ENCODE peak calls at places on chromosomes 2 and 18, in six cellular contexts. T is pancreas, U is GM13976, J is Calu3, Q is GM04504, P is nucleus accumbens. E is an unnamed sample.
A peak's percentile ranks its signal among the peaks of the same experiment; 100 is the strongest.

GRCh38 chr2:63692002-63692606 is 103.3 kb downstream of the MDH1 start:
- DNase-seq in U (peak; percentile 50), P (no peak), Q (no peak), T (no peak), J (peak; percentile 34), E (peak; percentile 48)

GRCh38 chr18:35489913-35490490 is 7.8 kb downstream of the INO80C start:
- DNase-seq in J (no peak), Q (no peak), U (no peak), T (no peak), P (no peak), E (no peak)

GRCh38 chr2:197908940-197909339 is 104.5 kb downstream of the PLCL1 start:
- DNase-seq in J (no peak), T (no peak), Q (no peak), U (no peak), P (no peak), E (no peak)

GRCh38 chr2:102313025-102313424 is 1.7 kb downstream of the IL1RL1 start:
- DNase-seq in U (no peak), T (no peak), J (no peak), Q (no peak), P (no peak), E (no peak)

GRCh38 chr2:118417417-118418125 is 329.3 kb downstream of the INSIG2 start:
- DNase-seq in P (no peak), J (no peak), U (no peak), Q (peak; percentile 40), T (no peak), E (no peak)

GRCh38 chr2:192887296-192887695 is 692.6 kb upstream of the TMEFF2 start:
- DNase-seq in T (no peak), J (no peak), P (no peak), U (no peak), Q (no peak), E (no peak)

GRCh38 chr2:42360493-42360889 is 526 bp downstream of the COX7A2L start:
- DNase-seq in J (no peak), Q (no peak), U (no peak), P (no peak), T (no peak), E (no peak)

GRCh38 chr2:226330206-226330605 is 469.4 kb downstream of the IRS1 start:
- DNase-seq in T (no peak), U (no peak), P (no peak), J (no peak), Q (no peak), E (no peak)

GRCh38 chr18:50560681-50561629 is 1.1 kb downstream of the MAPK4 start:
- DNase-seq in Q (no peak), T (peak; percentile 68), P (no peak), J (no peak), U (peak; percentile 30), E (no peak)

GRCh38 chr2:96341641-96342040 is 6.1 kb downstream of the NCAPH start:
- DNase-seq in Q (no peak), P (no peak), U (no peak), T (no peak), J (no peak), E (no peak)

GRCh38 chr18:53984021-53984420 is 240.4 kb downstream of the MBD2 start:
- DNase-seq in T (no peak), Q (peak; percentile 31), P (no peak), J (no peak), U (no peak), E (no peak)

GRCh38 chr2:54579682-54580349 is 123.7 kb downstream of the SPTBN1 start:
- DNase-seq in Q (no peak), J (peak; percentile 60), U (no peak), T (no peak), P (no peak), E (peak; percentile 76)

GRCh38 chr2:158291544-158292175 is 164.9 kb downstream of the CCDC148 start:
- DNase-seq in T (no peak), P (no peak), J (no peak), Q (peak; percentile 12), U (no peak), E (no peak)

GRCh38 chr2:208156439-208156838 is 7.0 kb downstream of the CRYGA start:
- DNase-seq in T (no peak), P (no peak), U (no peak), J (no peak), Q (no peak), E (no peak)

GRCh38 chr18:23857756-23858155 is 156.8 kb upstream of the TTC39C start:
- DNase-seq in U (no peak), P (no peak), Q (no peak), T (no peak), J (peak; percentile 49), E (no peak)

GRCh38 chr2:43254331-43254730 is 27.9 kb upstream of the ZFP36L2 start:
- DNase-seq in T (no peak), U (no peak), P (no peak), Q (no peak), J (no peak), E (no peak)

GRCh38 chr18:76131738-76132137 is 363.3 kb downstream of the ZNF516 start:
- DNase-seq in J (no peak), P (no peak), Q (no peak), U (no peak), T (no peak), E (no peak)

GRCh38 chr2:151043484-151043883 is 218.2 kb downstream of the RBM43 start:
- DNase-seq in Q (no peak), P (no peak), J (peak; percentile 65), U (no peak), T (no peak), E (no peak)

GRCh38 chr2:208807756-208808155 is 401.2 kb downstream of the PTH2R start:
- DNase-seq in T (no peak), U (no peak), P (no peak), Q (no peak), J (no peak), E (no peak)

GRCh38 chr2:85930129-85931124 is 41.6 kb upstream of the ST3GAL5 start:
- DNase-seq in T (no peak), J (no peak), P (no peak), Q (no peak), U (no peak), E (no peak)

GRCh38 chr2:96763511-96764252 is 3.0 kb downstream of the CNNM4 start:
- DNase-seq in Q (no peak), T (no peak), J (peak; percentile 56), U (peak; percentile 69), P (no peak), E (peak; percentile 64)

GRCh38 chr18:62458346-62458745 is 64.5 kb upstream of the ZCCHC2 start:
- DNase-seq in P (no peak), Q (no peak), J (no peak), U (no peak), T (no peak), E (no peak)

GRCh38 chr2:220682616-220683015 is 889.5 kb downstream of the EPHA4 start:
- DNase-seq in J (no peak), P (no peak), T (no peak), Q (no peak), U (no peak), E (no peak)

GRCh38 chr18:12327510-12328178 is 19.6 kb downstream of the TUBB6 start:
- DNase-seq in P (no peak), T (peak; percentile 94), U (peak; percentile 85), J (peak; percentile 87), Q (peak; percentile 42), E (peak; percentile 77)

GRCh38 chr2:224892574-224893204 is 149.6 kb downstream of the DOCK10 start:
- DNase-seq in J (no peak), U (no peak), T (no peak), Q (no peak), P (no peak), E (no peak)

GRCh38 chr2:106885981-106886915 is at the start of gene ST6GAL2:
- DNase-seq in J (no peak), T (peak; percentile 58), U (peak; percentile 27), P (peak; percentile 26), Q (no peak), E (no peak)

GRCh38 chr2:176122266-176122632 is 270 bp upstream of the HOXD9 start:
- DNase-seq in J (no peak), P (no peak), U (no peak), T (no peak), Q (no peak), E (no peak)

GRCh38 chr18:33918571-33918970 is 306.1 kb downstream of the NOL4 start:
- DNase-seq in U (no peak), P (no peak), J (no peak), T (no peak), Q (no peak), E (no peak)

GRCh38 chr2:41853427-41854191 is 194.2 kb upstream of the PKDCC start:
- DNase-seq in U (peak; percentile 23), T (no peak), J (peak; percentile 66), Q (no peak), P (no peak), E (peak; percentile 78)

GRCh38 chr2:69582582-69583176 is 60.9 kb downstream of the AAK1 start:
- DNase-seq in P (no peak), U (no peak), T (no peak), J (no peak), Q (no peak), E (no peak)

GRCh38 chr2:54680397-54681032 is 42.9 kb upstream of the EML6 start:
- DNase-seq in P (no peak), Q (no peak), J (no peak), U (no peak), T (no peak), E (no peak)

GRCh38 chr2:172404824-172405223 is 22.6 kb upstream of the ITGA6 start:
- DNase-seq in Q (peak; percentile 72), T (no peak), U (no peak), P (no peak), J (no peak), E (no peak)

GRCh38 chr18:65753520-65753919 is 2.7 kb downstream of the CDH7 start:
- DNase-seq in Q (no peak), T (no peak), U (peak; percentile 26), P (no peak), J (peak; percentile 50), E (peak; percentile 18)

GRCh38 chr2:142217804-142218203 is 87.0 kb upstream of the LRP1B start:
- DNase-seq in U (no peak), Q (no peak), P (no peak), J (no peak), T (no peak), E (no peak)

GRCh38 chr2:62431512-62431911 is 74.5 kb downstream of the TMEM17 start:
- DNase-seq in Q (no peak), J (no peak), U (no peak), P (no peak), T (no peak), E (no peak)

GRCh38 chr2:56448999-56449431 is 265.2 kb downstream of the CCDC85A start:
- DNase-seq in U (no peak), Q (no peak), T (no peak), J (peak; percentile 75), P (no peak), E (peak; percentile 87)

GRCh38 chr2:54855434-54855833 is 132.0 kb downstream of the EML6 start:
- DNase-seq in P (no peak), T (no peak), U (no peak), Q (no peak), J (no peak), E (no peak)

GRCh38 chr2:224162122-224162521 is 123.0 kb upstream of the SERPINE2 start:
- DNase-seq in Q (no peak), J (no peak), P (no peak), T (no peak), U (no peak), E (no peak)

E was measured in Caco-2.